ENCODE peak calls at places on chromosomes 6 and 20, in eight cellular contexts. Z is ascending aorta; G is adrenal gland; M is ovary; F is effector memory CD4-positive, alpha-beta T cell; X is right lobe of liver; V is GM23248; K is small intestine. B is an unnamed sample. For H3K27me3, the result is how much of the 10 kb centered on the place peaks cover.

GRCh38 chr6:149452062-149452939 is 32.5 kb downstream of the ZC3H12D start:
- DNase-seq in G (no peak), Z (no peak), M (no peak), K (peak), X (no peak), V (no peak), F (no peak), B (no peak)

GRCh38 chr20:48302149-48302548 is 516.9 kb upstream of the SULF2 start:
- DNase-seq in K (no peak), F (no peak), M (no peak), G (no peak), V (no peak), X (no peak), Z (no peak), B (no peak)

GRCh38 chr6:166955121-166955864 is 1.1 kb downstream of the RNASET2 start:
- DNase-seq in Z (peak), V (no peak), M (peak), K (peak), F (no peak), G (no peak), X (peak), B (peak)

GRCh38 chr6:168051648-168052047 is 27.4 kb downstream of the FRMD1 start:
- DNase-seq in G (no peak), X (no peak), Z (no peak), M (no peak), F (no peak), K (no peak), V (no peak), B (no peak)

GRCh38 chr20:64102647-64103354 is 4.6 kb downstream of the NPBWR2 start:
- DNase-seq in X (peak), G (no peak), F (no peak), K (no peak), M (no peak), Z (no peak), V (no peak), B (no peak)

GRCh38 chr6:155524249-155524651 is 68.6 kb upstream of the NOX3 start:
- DNase-seq in M (no peak), X (no peak), Z (no peak), K (no peak), V (peak), F (no peak), G (no peak), B (no peak)

GRCh38 chr20:33299111-33299603 is 16.1 kb downstream of the BPIFB1 start:
- DNase-seq in F (peak), K (peak), M (peak), X (peak), Z (peak), G (peak), V (peak), B (peak)

GRCh38 chr6:86961432-86962200 is 24.3 kb downstream of the HTR1E start:
- DNase-seq in X (no peak), V (peak), F (no peak), Z (no peak), K (no peak), G (no peak), M (no peak), B (no peak)

GRCh38 chr6:52921743-52922142 is 12.2 kb upstream of the GSTA3 start:
- DNase-seq in F (no peak), Z (no peak), M (no peak), G (no peak), K (no peak), X (no peak), V (no peak), B (no peak)

GRCh38 chr6:102154874-102155273 is 761.4 kb downstream of the GRIK2 start:
- DNase-seq in K (no peak), V (no peak), M (no peak), X (no peak), Z (no peak), G (no peak), F (no peak), B (no peak)

GRCh38 chr6:139436521-139437348 is 62.3 kb upstream of the CITED2 start:
- DNase-seq in M (no peak), V (no peak), X (no peak), G (no peak), F (no peak), Z (no peak), K (no peak), B (no peak)

GRCh38 chr6:108408453-108408852 is 113.6 kb downstream of the AFG1L start:
- DNase-seq in M (no peak), V (peak), K (peak), G (peak), Z (no peak), F (no peak), X (no peak), B (no peak)

GRCh38 chr6:45447721-45448120 is 70.0 kb upstream of the SUPT3H start:
- DNase-seq in X (no peak), G (no peak), M (no peak), F (no peak), K (no peak), Z (no peak), V (no peak), B (no peak)

GRCh38 chr6:45447005-45447404 is 69.3 kb upstream of the SUPT3H start:
- DNase-seq in G (no peak), X (no peak), V (no peak), Z (no peak), M (no peak), F (no peak), K (no peak), B (no peak)

GRCh38 chr6:45445749-45446454 is 68.2 kb upstream of the SUPT3H start:
- DNase-seq in M (no peak), F (peak), K (peak), Z (peak), X (peak), V (peak), G (peak), B (peak)

GRCh38 chr6:45442716-45443115 is 65.0 kb upstream of the SUPT3H start:
- DNase-seq in X (no peak), V (no peak), F (no peak), M (no peak), Z (no peak), G (no peak), K (no peak), B (no peak)

DNA sequence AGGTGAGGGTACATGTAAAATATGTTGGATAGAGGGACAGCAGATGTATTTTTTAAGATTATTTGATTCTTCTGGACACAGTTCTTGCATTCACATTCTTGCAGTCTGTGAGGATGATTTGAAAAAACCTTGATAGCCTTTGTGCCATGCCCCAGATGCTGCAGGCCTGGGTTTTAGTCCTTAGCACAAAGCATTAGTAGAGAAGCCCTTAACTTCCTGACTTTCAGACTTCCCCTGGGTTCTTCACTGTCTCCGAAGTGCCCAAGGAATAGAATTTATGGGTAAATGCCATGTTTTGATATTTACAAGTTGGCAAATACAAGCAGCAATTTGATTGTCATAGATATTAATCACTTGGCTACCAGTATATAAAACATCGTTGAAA is 67.6 kb upstream of the SUPT3H start:
- DNase-seq in V (no peak), M (no peak), K (no peak), X (no peak), F (no peak), G (no peak), Z (no peak), B (no peak)
- H3K27me3 ChIP-seq in V (under half), M (under half), K (under half), X (under half), F (under half), G (under half), Z (under half), B (under half)

GRCh38 chr20:1555952-1556351 is 1.6 kb downstream of the SIRPD start:
- DNase-seq in K (no peak), M (no peak), F (no peak), G (no peak), Z (no peak), V (no peak), X (no peak), B (no peak)
- H3K27me3 ChIP-seq in K (under half), M (under half), F (under half), G (under half), Z (under half), V (under half), X (under half), B (under half)

GRCh38 chr20:63003546-63003945 is 3.2 kb downstream of the BHLHE23 start:
- DNase-seq in X (no peak), Z (no peak), K (no peak), F (no peak), G (no peak), M (no peak), V (no peak), B (no peak)
- H3K27me3 ChIP-seq in X (under half), Z (under half), K (half or more), F (half or more), G (half or more), M (under half), V (half or more), B (half or more)

GRCh38 chr6:1584146-1584545 is 25.6 kb upstream of the FOXC1 start:
- DNase-seq in F (no peak), X (no peak), M (no peak), K (no peak), V (no peak), Z (no peak), G (no peak), B (no peak)
- H3K27me3 ChIP-seq in F (under half), X (under half), M (under half), K (under half), V (under half), Z (under half), G (under half), B (under half)

GRCh38 chr20:35603695-35604443 is 11.8 kb upstream of the SPAG4 start:
- DNase-seq in Z (no peak), K (no peak), X (no peak), V (peak), M (no peak), G (no peak), F (no peak), B (no peak)

GRCh38 chr20:35604444-35604750 is 11.2 kb upstream of the SPAG4 start:
- DNase-seq in G (no peak), X (no peak), M (no peak), F (no peak), V (peak), Z (no peak), K (peak), B (peak)

GRCh38 chr20:35601021-35601973 is 14.3 kb upstream of the SPAG4 start:
- DNase-seq in K (peak), G (peak), F (peak), M (peak), Z (peak), X (peak), V (peak), B (peak)

GRCh38 chr20:35601990-35602389 is 13.6 kb upstream of the SPAG4 start:
- DNase-seq in G (no peak), K (no peak), F (no peak), X (no peak), M (no peak), Z (no peak), V (no peak), B (no peak)

DNA sequence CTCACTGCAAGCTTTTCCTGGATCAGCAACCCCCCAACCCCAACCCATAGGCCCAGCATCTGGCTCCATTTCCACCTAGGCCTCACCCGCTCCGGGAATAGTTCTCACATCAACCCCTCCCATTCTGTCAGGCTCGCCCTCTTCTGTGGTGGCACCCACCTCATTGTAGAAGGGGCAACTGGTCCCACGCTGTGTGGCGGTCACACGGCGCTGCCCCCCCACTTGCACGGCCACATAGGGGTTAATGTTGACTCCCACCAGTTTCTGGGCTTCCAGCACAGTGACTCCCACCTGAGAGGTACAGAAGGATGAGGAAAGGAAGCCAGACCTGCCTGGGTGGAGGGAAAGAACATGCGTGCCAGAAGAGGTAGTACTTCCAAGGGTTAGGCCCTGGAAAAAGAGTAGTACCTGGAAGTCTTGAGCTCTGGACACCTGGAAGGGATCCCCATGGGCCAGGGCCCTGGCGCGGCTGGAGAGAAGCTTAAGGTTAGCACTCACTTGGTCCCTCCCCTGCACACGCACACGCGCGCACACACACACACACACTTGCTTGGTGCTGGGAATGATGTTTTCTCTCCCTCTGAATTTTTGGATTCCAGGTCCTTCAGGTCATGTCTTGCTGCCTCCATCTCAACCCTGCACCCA is 12.7 kb upstream of the SPAG4 start:
- DNase-seq in F (no peak), M (no peak), G (no peak), X (no peak), Z (no peak), V (no peak), K (no peak), B (no peak)
- H3K27me3 ChIP-seq in F (under half), M (under half), G (under half), X (under half), Z (under half), V (under half), K (under half), B (under half)

GRCh38 chr20:56428881-56429280 is 16.8 kb downstream of the CASS4 start:
- DNase-seq in K (no peak), V (no peak), Z (no peak), X (no peak), M (no peak), G (no peak), F (no peak), B (no peak)

GRCh38 chr20:56428388-56428787 is 16.3 kb downstream of the CASS4 start:
- DNase-seq in K (no peak), X (no peak), Z (no peak), M (no peak), V (no peak), F (no peak), G (no peak), B (no peak)

GRCh38 chr20:56426026-56426425 is 14.0 kb downstream of the CASS4 start:
- DNase-seq in V (no peak), X (no peak), F (no peak), K (no peak), Z (no peak), M (no peak), G (no peak), B (no peak)

GRCh38 chr20:56427797-56428196 is 15.7 kb downstream of the CASS4 start:
- DNase-seq in V (no peak), M (no peak), G (no peak), Z (no peak), K (no peak), X (no peak), F (no peak), B (no peak)

GRCh38 chr20:56426926-56427325 is 14.9 kb downstream of the CASS4 start:
- DNase-seq in X (no peak), V (no peak), F (no peak), Z (no peak), M (no peak), K (no peak), G (no peak), B (no peak)
- H3K27me3 ChIP-seq in X (under half), V (under half), F (under half), Z (under half), M (under half), K (under half), G (under half), B (under half)

DNA sequence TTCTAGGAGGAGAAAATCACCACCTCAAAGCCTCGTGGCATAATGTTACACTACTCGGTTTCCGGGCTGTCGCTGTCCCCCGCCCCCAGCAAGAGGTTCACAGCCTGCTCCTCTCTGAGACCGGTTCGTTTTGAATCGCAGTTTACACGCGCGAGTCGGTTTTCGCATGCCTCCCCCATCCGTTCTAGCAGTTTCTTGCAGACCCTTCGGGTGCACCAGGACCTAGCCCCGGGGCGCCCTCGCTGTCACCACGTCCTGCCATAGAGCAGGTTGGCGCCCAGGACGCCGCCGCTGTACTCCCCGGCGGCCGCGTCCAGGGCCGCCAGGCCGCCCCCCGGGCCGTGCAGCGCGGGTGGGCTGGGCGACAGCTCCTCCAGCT is 1.7 kb downstream of the NKX2-4 start:
- DNase-seq in K (no peak), X (no peak), M (no peak), V (no peak), F (peak), G (no peak), Z (no peak), B (no peak)
- H3K27me3 ChIP-seq in K (under half), X (under half), M (under half), V (half or more), F (half or more), G (half or more), Z (under half), B (half or more)